ENCODE peak calls at places on chromosomes 7 and 10, in ten cellular contexts. A is thoracic aorta; U is Peyer's patch; H is H1; K is spleen; J is PC-3; S is stomach; M is AG04450; C is naive thymus-derived CD4-positive, alpha-beta T cell; G is kidney. Z is an unnamed sample.

GRCh38 chr10:68043030-68043429 is 32.1 kb downstream of the HERC4 start:
- DNase-seq in A (no peak), U (no peak), H (no peak), K (no peak), J (peak; percentile 32), S (no peak), M (no peak), C (no peak), G (no peak), Z (no peak)

GRCh38 chr10:100153239-100153840 is 32.5 kb downstream of the ERLIN1 start:
- DNase-seq in A (no peak), U (no peak), H (no peak), K (no peak), J (peak; percentile 71), S (no peak), M (no peak), C (no peak), G (no peak), Z (no peak)

GRCh38 chr7:80392229-80393169 is 119.4 kb downstream of the GNAT3 start:
- DNase-seq in A (no peak), U (no peak), H (no peak), K (no peak), J (peak; percentile 77), S (no peak), M (no peak), C (no peak), G (no peak), Z (no peak)

GRCh38 chr10:69958232-69958902 is 94.3 kb upstream of the MACROH2A2 start:
- DNase-seq in A (no peak), U (no peak), H (no peak), K (no peak), J (peak; percentile 88), S (peak; percentile 27), M (no peak), C (no peak), G (no peak), Z (no peak)

GRCh38 chr10:71517310-71518159 is 120.8 kb downstream of the CDH23 start:
- DNase-seq in A (no peak), U (no peak), H (no peak), K (peak; percentile 62), J (no peak), S (no peak), M (no peak), C (no peak), G (no peak), Z (no peak)

GRCh38 chr7:1529383-1530116 is 952 bp upstream of the MAFK start:
- DNase-seq in A (no peak), U (no peak), H (no peak), K (peak; percentile 86), J (no peak), S (no peak), M (no peak), C (no peak), G (peak; percentile 80), Z (no peak)

GRCh38 chr7:1380211-1380815 is 79.0 kb downstream of the MICALL2 start:
- DNase-seq in A (no peak), U (no peak), H (no peak), K (no peak), J (no peak), S (no peak), M (no peak), C (no peak), G (no peak), Z (no peak)

GRCh38 chr7:93828260-93828659 is 62.3 kb downstream of the TFPI2 start:
- DNase-seq in A (no peak), U (no peak), H (no peak), K (no peak), J (no peak), S (no peak), M (no peak), C (no peak), G (no peak), Z (no peak)

GRCh38 chr10:133027480-133027879 is 60.2 kb upstream of the ADGRA1 start:
- DNase-seq in A (no peak), U (no peak), H (no peak), K (no peak), J (no peak), S (no peak), M (no peak), C (no peak), G (no peak), Z (no peak)

GRCh38 chr10:75344170-75344569 is 57.4 kb downstream of the ZNF503 start:
- DNase-seq in A (no peak), U (no peak), H (no peak), K (no peak), J (no peak), S (no peak), M (no peak), C (no peak), G (no peak), Z (no peak)

GRCh38 chr10:75351637-75352036 is 49.9 kb downstream of the ZNF503 start:
- DNase-seq in A (no peak), U (no peak), H (no peak), K (no peak), J (no peak), S (no peak), M (no peak), C (no peak), G (no peak), Z (no peak)

GRCh38 chr10:75350791-75351190 is 50.8 kb downstream of the ZNF503 start:
- DNase-seq in A (no peak), U (no peak), H (no peak), K (no peak), J (peak; percentile 91), S (no peak), M (peak; percentile 34), C (no peak), G (no peak), Z (no peak)

GRCh38 chr10:75345738-75346137 is 55.8 kb downstream of the ZNF503 start:
- DNase-seq in A (no peak), U (no peak), H (no peak), K (no peak), J (no peak), S (no peak), M (no peak), C (no peak), G (no peak), Z (no peak)

DNA sequence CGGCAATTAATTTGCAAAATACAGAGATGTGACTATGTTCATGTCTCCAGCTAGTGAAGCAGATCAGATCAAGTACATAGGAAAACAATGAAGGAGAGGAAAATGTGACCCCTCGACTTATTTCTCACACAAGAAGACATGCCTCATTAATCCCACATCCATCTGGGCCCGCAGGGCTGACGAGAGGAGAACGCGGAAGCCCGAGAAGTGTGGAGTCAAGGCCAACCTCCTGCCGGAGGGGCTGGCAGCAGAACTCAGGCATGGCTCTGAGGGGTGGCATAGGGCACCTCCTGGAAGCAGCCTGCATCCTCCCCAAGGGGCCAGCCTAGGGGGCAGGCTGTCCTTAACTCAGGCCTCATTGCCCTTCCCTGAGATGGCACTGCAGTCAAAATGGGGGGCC is 54.4 kb downstream of the ZNF503 start:
- DNase-seq in A (no peak), U (no peak), H (no peak), K (no peak), J (no peak), S (no peak), M (no peak), C (no peak), G (no peak), Z (no peak)
- H3K4me3 ChIP-seq in A (no peak overlapping the region), U (no peak overlapping the region), H (no peak overlapping the region), K (no peak overlapping the region), J (no peak overlapping the region), S (no peak overlapping the region), M (no peak overlapping the region), C (no peak overlapping the region), G (no peak overlapping the region), Z (no peak overlapping the region)

DNA sequence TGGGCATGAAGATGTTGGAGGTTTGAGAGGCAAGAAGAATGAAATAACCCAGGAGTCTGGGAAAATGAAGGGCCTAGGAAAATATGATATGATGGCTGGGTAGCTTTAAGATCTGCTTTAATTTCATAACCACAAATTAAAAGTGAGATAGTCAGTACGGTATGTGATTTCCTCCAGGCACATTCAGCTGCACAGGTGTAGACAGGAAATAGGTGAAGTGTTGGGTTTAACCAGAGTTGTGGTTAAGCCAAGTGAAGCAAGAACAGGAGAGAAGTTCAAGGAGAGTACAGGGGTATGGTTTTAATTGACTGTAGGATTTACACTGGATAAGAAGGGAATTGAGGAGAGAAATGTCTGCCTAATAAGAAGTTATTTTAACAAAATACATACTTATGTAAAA is 2.6 kb downstream of the PNLIPRP3 start:
- DNase-seq in A (no peak), U (no peak), H (no peak), K (no peak), J (no peak), S (no peak), M (no peak), C (no peak), G (no peak), Z (no peak)
- H3K27ac ChIP-seq in A (no peak overlapping the region), U (no peak overlapping the region), H (no peak overlapping the region), K (no peak overlapping the region), J (no peak overlapping the region), S (no peak overlapping the region), M (no peak overlapping the region), C (no peak overlapping the region), G (no peak overlapping the region), Z (no peak overlapping the region)

GRCh38 chr10:104061196-104061595 is 24.5 kb downstream of the COL17A1 start:
- DNase-seq in A (no peak), U (no peak), H (no peak), K (no peak), J (no peak), S (no peak), M (no peak), C (no peak), G (no peak), Z (no peak)
- H3K4me3 ChIP-seq in A (no peak overlapping the region), U (no peak overlapping the region), H (no peak overlapping the region), K (no peak overlapping the region), J (no peak overlapping the region), S (no peak overlapping the region), M (no peak overlapping the region), C (no peak overlapping the region), G (no peak overlapping the region), Z (no peak overlapping the region)

GRCh38 chr10:54587973-54588372 is 213.1 kb downstream of the PCDH15 start:
- DNase-seq in A (no peak), U (no peak), H (no peak), K (no peak), J (peak; percentile 58), S (no peak), M (no peak), C (no peak), G (no peak), Z (no peak)

GRCh38 chr10:54585572-54585971 is 215.5 kb downstream of the PCDH15 start:
- DNase-seq in A (no peak), U (no peak), H (no peak), K (no peak), J (no peak), S (no peak), M (no peak), C (no peak), G (no peak), Z (no peak)
- H3K27ac ChIP-seq in A (no peak overlapping the region), U (no peak overlapping the region), H (no peak overlapping the region), K (no peak overlapping the region), J (no peak overlapping the region), S (no peak overlapping the region), M (no peak overlapping the region), C (no peak overlapping the region), G (no peak overlapping the region), Z (no peak overlapping the region)

GRCh38 chr7:142835487-142835886 is 19.4 kb upstream of the EPHB6 start:
- DNase-seq in A (no peak), U (no peak), H (no peak), K (no peak), J (peak; percentile 45), S (no peak), M (no peak), C (no peak), G (no peak), Z (no peak)
- H3K4me3 ChIP-seq in A (no peak overlapping the region), U (no peak overlapping the region), H (no peak overlapping the region), K (no peak overlapping the region), J (no peak overlapping the region), S (no peak overlapping the region), M (no peak overlapping the region), C (no peak overlapping the region), G (no peak overlapping the region), Z (no peak overlapping the region)